ENCODE peak calls at places on chromosomes 3 and 15, in five cellular contexts. One of them, this sample, is unnamed.

GRCh38 chr15:96326551-96327154 is 3.8 kb upstream of the NR2F2 start:
- DNase-seq in spleen: no peak
- DNase-seq in PC-9: peak; percentile 16
- DNase-seq in fibroblast of lung: peak; percentile 60
- DNase-seq in uterus: peak; percentile 69
- DNase-seq in this sample: peak; percentile 55

GRCh38 chr3:188257384-188257961 is 103.5 kb downstream of the LPP start:
- DNase-seq in spleen: no peak
- DNase-seq in PC-9: no peak
- DNase-seq in fibroblast of lung: no peak
- DNase-seq in uterus: no peak
- DNase-seq in this sample: no peak

GRCh38 chr15:65939901-65940617 is 70.8 kb downstream of the RAB11A start:
- DNase-seq in spleen: no peak
- DNase-seq in PC-9: peak; percentile 58
- DNase-seq in fibroblast of lung: peak; percentile 96
- DNase-seq in uterus: no peak
- DNase-seq in this sample: peak; percentile 75

GRCh38 chr3:124658270-124658669 is 72.0 kb upstream of the UMPS start:
- DNase-seq in spleen: no peak
- DNase-seq in PC-9: no peak
- DNase-seq in fibroblast of lung: no peak
- DNase-seq in uterus: no peak
- DNase-seq in this sample: no peak

GRCh38 chr15:24956131-24956838 is 1.5 kb downstream of the SNRPN start:
- DNase-seq in spleen: peak; percentile 91
- DNase-seq in PC-9: peak; percentile 44
- DNase-seq in fibroblast of lung: peak; percentile 72
- DNase-seq in uterus: peak; percentile 79
- DNase-seq in this sample: peak; percentile 63

GRCh38 chr15:36943496-36944361 is 156.6 kb downstream of the MEIS2 start:
- DNase-seq in spleen: no peak
- DNase-seq in PC-9: no peak
- DNase-seq in fibroblast of lung: no peak
- DNase-seq in uterus: no peak
- DNase-seq in this sample: no peak

GRCh38 chr15:75061272-75061671 is 37.9 kb downstream of the PPCDC start:
- DNase-seq in spleen: no peak
- DNase-seq in PC-9: no peak
- DNase-seq in fibroblast of lung: peak; percentile 71
- DNase-seq in uterus: no peak
- DNase-seq in this sample: no peak

GRCh38 chr15:45377630-45378148 is 655 bp downstream of the GATM start:
- DNase-seq in spleen: no peak
- DNase-seq in PC-9: no peak
- DNase-seq in fibroblast of lung: no peak
- DNase-seq in uterus: peak; percentile 27
- DNase-seq in this sample: no peak

GRCh38 chr3:177284383-177284881 is 87.2 kb upstream of the TBL1XR1 start:
- DNase-seq in spleen: no peak
- DNase-seq in PC-9: no peak
- DNase-seq in fibroblast of lung: peak; percentile 45
- DNase-seq in uterus: peak; percentile 55
- DNase-seq in this sample: no peak

GRCh38 chr15:38440353-38441129 is 13.4 kb upstream of the FAM98B start:
- DNase-seq in spleen: peak; percentile 72
- DNase-seq in PC-9: peak; percentile 61
- DNase-seq in fibroblast of lung: peak; percentile 32
- DNase-seq in uterus: no peak
- DNase-seq in this sample: peak; percentile 28

GRCh38 chr3:45035441-45036301 is 9.6 kb downstream of the CLEC3B start:
- DNase-seq in spleen: peak; percentile 81
- DNase-seq in PC-9: no peak
- DNase-seq in fibroblast of lung: no peak
- DNase-seq in uterus: peak; percentile 40
- DNase-seq in this sample: no peak

GRCh38 chr3:151431940-151432339 is 28.9 kb downstream of the IGSF10 start:
- DNase-seq in spleen: no peak
- DNase-seq in PC-9: peak; percentile 9
- DNase-seq in fibroblast of lung: peak; percentile 98
- DNase-seq in uterus: no peak
- DNase-seq in this sample: peak; percentile 92

GRCh38 chr15:84657748-84658079 is 285 bp downstream of the NMB start:
- DNase-seq in spleen: no peak
- DNase-seq in PC-9: no peak
- DNase-seq in fibroblast of lung: no peak
- DNase-seq in uterus: peak; percentile 22
- DNase-seq in this sample: no peak

GRCh38 chr15:101567089-101567488 is 77.6 kb upstream of the PCSK6 start:
- DNase-seq in spleen: no peak
- DNase-seq in PC-9: no peak
- DNase-seq in fibroblast of lung: no peak
- DNase-seq in uterus: no peak
- DNase-seq in this sample: no peak

GRCh38 chr15:36358094-36358961 is 221.1 kb upstream of the CDIN1 start:
- DNase-seq in spleen: no peak
- DNase-seq in PC-9: no peak
- DNase-seq in fibroblast of lung: peak; percentile 97
- DNase-seq in uterus: no peak
- DNase-seq in this sample: no peak

GRCh38 chr15:34810455-34811146 is 15.3 kb upstream of the ACTC1 start:
- DNase-seq in spleen: no peak
- DNase-seq in PC-9: peak; percentile 53
- DNase-seq in fibroblast of lung: peak; percentile 98
- DNase-seq in uterus: no peak
- DNase-seq in this sample: peak; percentile 98

DNA sequence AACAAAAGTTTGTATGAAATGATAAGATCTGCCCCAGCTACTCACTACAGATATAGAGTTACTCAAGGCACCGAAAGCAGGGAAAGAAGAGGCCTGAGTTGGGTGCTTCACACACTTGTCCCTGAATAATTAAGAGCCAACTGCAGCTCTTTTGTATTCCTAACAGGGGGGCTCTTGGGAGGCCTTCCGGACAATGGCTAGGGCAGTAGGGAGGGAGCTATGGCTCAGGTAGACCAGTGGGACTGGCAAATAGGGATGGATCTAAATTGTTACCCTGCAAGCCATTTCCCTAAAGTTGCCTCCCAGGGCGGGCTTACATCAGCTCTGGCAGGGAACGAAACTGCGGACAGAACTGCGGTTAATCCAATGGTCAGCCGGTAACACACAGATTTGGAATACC is 6.2 kb downstream of the SEMA5B start:
- DNase-seq in spleen: no peak
- DNase-seq in PC-9: no peak
- DNase-seq in fibroblast of lung: no peak
- DNase-seq in uterus: no peak
- DNase-seq in this sample: no peak
- H3K27me3 ChIP-seq in spleen: peaks cover 10% of the 10 kb centered on the region
- H3K27me3 ChIP-seq in PC-9: peaks cover 71% of the 10 kb centered on the region
- H3K27me3 ChIP-seq in fibroblast of lung: peaks cover 48% of the 10 kb centered on the region
- H3K27me3 ChIP-seq in uterus: no peaks in the 10 kb centered on the region
- H3K27me3 ChIP-seq in this sample: peaks cover 93% of the 10 kb centered on the region

DNA sequence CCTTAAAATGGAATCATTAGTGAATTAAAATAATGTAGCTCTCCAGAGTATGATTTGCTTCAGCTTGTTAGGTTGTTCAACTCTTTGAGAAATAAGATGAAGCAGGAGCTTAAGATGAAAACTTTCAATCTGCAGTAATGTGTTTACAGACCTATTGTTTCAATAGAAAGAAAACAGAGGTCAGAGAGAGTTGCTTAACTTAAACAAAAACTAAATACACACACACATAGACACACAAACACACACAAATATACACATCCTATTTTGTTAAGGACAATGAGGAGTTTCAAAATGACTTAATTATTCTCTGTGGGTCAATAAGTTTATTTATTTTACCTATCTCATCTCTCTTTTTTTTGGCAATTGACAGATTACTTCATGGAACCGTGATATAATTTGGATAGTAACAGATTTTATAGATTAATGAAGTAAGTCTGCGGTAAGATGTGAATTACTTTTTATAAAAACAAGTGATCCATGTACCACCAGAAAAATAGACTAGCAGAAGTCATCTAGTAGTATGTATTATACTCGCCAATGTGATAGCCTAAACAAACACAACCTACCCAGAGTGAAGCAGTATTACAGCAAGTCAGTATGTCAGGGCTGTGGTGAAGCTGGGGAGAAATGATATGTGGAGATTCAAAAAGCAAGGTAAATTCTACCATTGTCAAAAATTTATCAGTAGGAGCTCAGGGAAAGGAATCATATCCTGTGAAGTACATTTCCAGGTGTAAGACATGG is 76.7 kb upstream of the DCBLD2 start:
- DNase-seq in spleen: no peak
- DNase-seq in PC-9: no peak
- DNase-seq in fibroblast of lung: peak; percentile 60
- DNase-seq in uterus: no peak
- DNase-seq in this sample: no peak
- H3K4me1 ChIP-seq in spleen: no peaks in the 10 kb centered on the region
- H3K4me1 ChIP-seq in PC-9: peaks cover 31% of the 10 kb centered on the region
- H3K4me1 ChIP-seq in fibroblast of lung: peaks cover 6% of the 10 kb centered on the region
- H3K4me1 ChIP-seq in uterus: no peaks in the 10 kb centered on the region
- H3K4me1 ChIP-seq in this sample: peaks cover 29% of the 10 kb centered on the region

DNA sequence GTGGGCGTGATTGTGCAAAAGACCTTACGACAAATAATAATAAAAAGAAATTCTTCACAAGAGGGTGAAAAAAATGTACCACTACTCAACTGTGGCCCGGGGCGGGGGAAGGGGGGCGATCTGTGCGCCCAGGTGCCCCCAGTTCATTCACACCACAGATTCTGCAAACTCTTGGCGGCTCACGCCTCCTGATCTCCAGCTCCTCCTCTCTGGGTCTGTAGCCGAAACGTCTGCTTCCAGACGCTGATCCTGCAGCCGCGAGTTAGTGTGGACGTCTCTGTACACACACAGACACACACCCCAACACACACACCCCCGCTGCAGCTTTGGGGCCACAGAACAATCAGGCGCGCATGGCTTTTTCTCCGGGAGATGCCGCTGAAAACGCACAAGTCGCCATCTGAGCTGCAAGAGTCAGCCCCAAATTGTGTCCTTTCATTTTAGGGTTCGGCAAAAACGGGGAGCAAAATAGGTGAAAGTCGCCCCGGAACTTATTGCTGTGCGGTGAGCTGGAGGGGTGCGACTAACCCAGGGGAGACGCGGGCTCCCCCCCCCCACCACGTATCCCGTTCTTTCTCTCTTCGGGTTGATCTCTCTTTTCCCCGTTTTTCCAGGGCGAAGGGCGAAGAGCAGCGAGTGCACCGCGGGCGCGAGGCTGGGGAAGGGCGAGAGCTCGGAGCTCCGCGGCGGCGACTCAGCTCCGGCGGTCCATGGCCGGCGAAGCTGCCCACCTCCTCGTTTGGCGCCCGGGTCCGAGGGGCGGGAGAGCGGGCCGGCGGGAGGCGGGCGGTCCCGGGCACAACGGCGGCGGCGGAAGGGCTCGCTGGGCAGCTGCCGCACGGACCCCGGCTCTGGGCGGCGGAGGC is 503 bp upstream of the WNT5A start:
- DNase-seq in spleen: no peak
- DNase-seq in PC-9: peak; percentile 63
- DNase-seq in fibroblast of lung: peak; percentile 83
- DNase-seq in uterus: peak; percentile 52
- DNase-seq in this sample: peak; percentile 57
- TF ChIP-seq CTCF in spleen: no peak
- TF ChIP-seq CTCF in PC-9: no peak
- TF ChIP-seq CTCF in fibroblast of lung: no peak
- TF ChIP-seq CTCF in uterus: no peak
- TF ChIP-seq CTCF in this sample: peak; percentile 19

GRCh38 chr3:76310661-76311060 is 525.3 kb upstream of the ZNF717 start:
- DNase-seq in spleen: no peak
- DNase-seq in PC-9: no peak
- DNase-seq in fibroblast of lung: no peak
- DNase-seq in uterus: no peak
- DNase-seq in this sample: no peak

GRCh38 chr3:76310059-76310458 is 524.7 kb upstream of the ZNF717 start:
- DNase-seq in spleen: no peak
- DNase-seq in PC-9: no peak
- DNase-seq in fibroblast of lung: no peak
- DNase-seq in uterus: no peak
- DNase-seq in this sample: no peak

GRCh38 chr3:76308541-76308940 is 523.2 kb upstream of the ZNF717 start:
- DNase-seq in spleen: no peak
- DNase-seq in PC-9: no peak
- DNase-seq in fibroblast of lung: peak; percentile 3
- DNase-seq in uterus: no peak
- DNase-seq in this sample: no peak

DNA sequence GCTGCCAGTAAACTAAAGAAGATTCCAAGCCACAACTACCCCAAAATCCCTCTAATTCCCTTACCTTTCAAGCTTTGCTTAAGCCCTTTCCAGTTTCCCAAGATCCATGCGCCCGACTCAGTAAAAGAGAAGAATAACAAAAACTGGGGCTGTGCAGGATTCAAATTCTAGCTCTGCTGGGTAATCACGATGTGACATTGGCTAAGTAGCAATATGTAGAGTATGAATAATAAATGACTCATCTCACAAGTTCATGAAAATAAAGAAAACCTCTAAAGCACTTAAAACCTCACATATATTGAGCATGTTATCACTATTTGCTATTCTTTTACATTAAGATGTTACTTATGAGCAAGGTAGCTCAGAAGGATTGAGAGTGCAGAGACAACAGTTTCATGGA is 522.2 kb upstream of the ZNF717 start:
- DNase-seq in spleen: no peak
- DNase-seq in PC-9: no peak
- DNase-seq in fibroblast of lung: peak; percentile 36
- DNase-seq in uterus: no peak
- DNase-seq in this sample: no peak
- H3K27me3 ChIP-seq in spleen: no peaks in the 10 kb centered on the region
- H3K27me3 ChIP-seq in PC-9: peaks cover 6% of the 10 kb centered on the region
- H3K27me3 ChIP-seq in fibroblast of lung: no peaks in the 10 kb centered on the region
- H3K27me3 ChIP-seq in uterus: no peaks in the 10 kb centered on the region
- H3K27me3 ChIP-seq in this sample: no peaks in the 10 kb centered on the region

DNA sequence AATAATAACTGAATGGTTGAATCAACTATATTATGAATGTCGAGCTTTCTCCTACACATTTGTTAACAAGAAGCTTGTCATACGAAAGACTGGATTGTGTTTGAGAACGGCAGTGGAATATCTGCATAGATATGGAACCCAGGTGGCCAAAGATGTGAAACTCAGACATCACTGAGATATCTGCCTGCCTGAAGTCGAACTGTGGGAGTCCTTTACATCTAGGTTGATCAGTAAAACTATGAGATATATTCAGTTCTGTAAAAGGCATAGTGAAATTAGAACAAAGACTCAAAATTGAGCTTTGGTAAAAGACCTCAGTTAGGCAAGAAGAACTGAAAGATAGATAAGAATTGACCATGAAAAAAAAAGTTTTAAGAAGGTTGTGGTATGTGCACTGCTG is 41.5 kb upstream of the TOP2B start:
- DNase-seq in spleen: no peak
- DNase-seq in PC-9: no peak
- DNase-seq in fibroblast of lung: no peak
- DNase-seq in uterus: no peak
- DNase-seq in this sample: no peak
- H3K4me1 ChIP-seq in spleen: no peaks in the 10 kb centered on the region
- H3K4me1 ChIP-seq in PC-9: no peaks in the 10 kb centered on the region
- H3K4me1 ChIP-seq in fibroblast of lung: no peaks in the 10 kb centered on the region
- H3K4me1 ChIP-seq in uterus: no peaks in the 10 kb centered on the region
- H3K4me1 ChIP-seq in this sample: no peaks in the 10 kb centered on the region